ENCODE peak calls at places on chromosomes 13 and 19, in four cellular contexts. One of them, this sample, is unnamed.
A peak's percentile ranks its signal among the peaks of the same experiment; 100 is the strongest.

GRCh38 chr19:4059931-4060620 is 6.6 kb downstream of the ZBTB7A start:
- DNase-seq in K562: peak; percentile 58
- DNase-seq in HepG2: no peak
- DNase-seq in HCT116: no peak
- DNase-seq in this sample: no peak

GRCh38 chr19:10335149-10336053 is 2.1 kb upstream of the RAVER1 start:
- DNase-seq in K562: no peak
- DNase-seq in HepG2: no peak
- DNase-seq in HCT116: no peak
- DNase-seq in this sample: no peak

GRCh38 chr19:45613926-45614725 is 12.1 kb upstream of the GPR4 start:
- DNase-seq in K562: no peak
- DNase-seq in HepG2: no peak
- DNase-seq in HCT116: peak; percentile 84
- DNase-seq in this sample: no peak

GRCh38 chr13:36814465-36814864 is 4.6 kb upstream of the RFXAP start:
- DNase-seq in K562: no peak
- DNase-seq in HepG2: no peak
- DNase-seq in HCT116: no peak
- DNase-seq in this sample: no peak

GRCh38 chr19:4183967-4184717 is 1.7 kb downstream of the ANKRD24 start:
- DNase-seq in K562: no peak
- DNase-seq in HepG2: no peak
- DNase-seq in HCT116: no peak
- DNase-seq in this sample: no peak

GRCh38 chr19:10725415-10725814 is 7.5 kb downstream of the DNM2 start:
- DNase-seq in K562: no peak
- DNase-seq in HepG2: no peak
- DNase-seq in HCT116: no peak
- DNase-seq in this sample: no peak

GRCh38 chr13:95784161-95784880 is 107.4 kb downstream of the DNAJC3 start:
- DNase-seq in K562: no peak
- DNase-seq in HepG2: peak; percentile 9
- DNase-seq in HCT116: no peak
- DNase-seq in this sample: no peak

GRCh38 chr13:24528816-24529398 is 16.3 kb upstream of the PARP4 start:
- DNase-seq in K562: no peak
- DNase-seq in HepG2: no peak
- DNase-seq in HCT116: no peak
- DNase-seq in this sample: no peak

GRCh38 chr19:36638862-36639510 is 27.7 kb downstream of the ZNF461 start:
- DNase-seq in K562: no peak
- DNase-seq in HepG2: no peak
- DNase-seq in HCT116: no peak
- DNase-seq in this sample: no peak

GRCh38 chr19:19956431-19957075 is 55.8 kb downstream of the ZNF93 start:
- DNase-seq in K562: no peak
- DNase-seq in HepG2: no peak
- DNase-seq in HCT116: no peak
- DNase-seq in this sample: no peak

GRCh38 chr13:26883613-26884257 is 123.1 kb upstream of the GPR12 start:
- DNase-seq in K562: no peak
- DNase-seq in HepG2: no peak
- DNase-seq in HCT116: no peak
- DNase-seq in this sample: no peak

GRCh38 chr13:35144496-35144895 is 202.4 kb downstream of the NBEA start:
- DNase-seq in K562: no peak
- DNase-seq in HepG2: no peak
- DNase-seq in HCT116: no peak
- DNase-seq in this sample: no peak

GRCh38 chr19:45160870-45161714 is at the start of gene NKPD1:
- DNase-seq in K562: no peak
- DNase-seq in HepG2: no peak
- DNase-seq in HCT116: no peak
- DNase-seq in this sample: no peak

GRCh38 chr13:113802090-113802531 is 43.1 kb downstream of the TMEM255B start:
- DNase-seq in K562: peak; percentile 27
- DNase-seq in HepG2: peak; percentile 13
- DNase-seq in HCT116: no peak
- DNase-seq in this sample: no peak

GRCh38 chr19:27759896-27760295 is 1453.1 kb downstream of the UQCRFS1 start:
- DNase-seq in K562: no peak
- DNase-seq in HepG2: no peak
- DNase-seq in HCT116: no peak
- DNase-seq in this sample: no peak

GRCh38 chr19:45376045-45376724 is 5.8 kb upstream of the ERCC2 start:
- DNase-seq in K562: no peak
- DNase-seq in HepG2: peak; percentile 91
- DNase-seq in HCT116: peak; percentile 13
- DNase-seq in this sample: no peak

GRCh38 chr13:24220086-24220703 is 59.7 kb downstream of the SPATA13 start:
- DNase-seq in K562: peak; percentile 35
- DNase-seq in HepG2: peak; percentile 75
- DNase-seq in HCT116: peak; percentile 70
- DNase-seq in this sample: peak; percentile 50

GRCh38 chr19:39097299-39097698 is 13.1 kb downstream of the ACP7 start:
- DNase-seq in K562: no peak
- DNase-seq in HepG2: no peak
- DNase-seq in HCT116: no peak
- DNase-seq in this sample: no peak

GRCh38 chr13:66926851-66927524 is 303.1 kb downstream of the PCDH9 start:
- DNase-seq in K562: no peak
- DNase-seq in HepG2: no peak
- DNase-seq in HCT116: no peak
- DNase-seq in this sample: no peak

GRCh38 chr13:58032676-58033440 is 401.3 kb downstream of the PCDH17 start:
- DNase-seq in K562: no peak
- DNase-seq in HepG2: no peak
- DNase-seq in HCT116: no peak
- DNase-seq in this sample: no peak

GRCh38 chr13:36829753-36830152 is 10.7 kb downstream of the RFXAP start:
- DNase-seq in K562: no peak
- DNase-seq in HepG2: no peak
- DNase-seq in HCT116: no peak
- DNase-seq in this sample: no peak

GRCh38 chr19:8607386-8607785 is 3.1 kb downstream of the ADAMTS10 start:
- DNase-seq in K562: no peak
- DNase-seq in HepG2: no peak
- DNase-seq in HCT116: no peak
- DNase-seq in this sample: no peak

GRCh38 chr13:30805603-30806011 is 70.3 kb downstream of the ALOX5AP start:
- DNase-seq in K562: no peak
- DNase-seq in HepG2: peak; percentile 90
- DNase-seq in HCT116: peak; percentile 68
- DNase-seq in this sample: no peak

GRCh38 chr19:39858541-39858940 is 12.4 kb upstream of the FBL start:
- DNase-seq in K562: no peak
- DNase-seq in HepG2: peak; percentile 35
- DNase-seq in HCT116: no peak
- DNase-seq in this sample: no peak

GRCh38 chr13:105894711-105895110 is 640.8 kb downstream of the EFNB2 start:
- DNase-seq in K562: no peak
- DNase-seq in HepG2: no peak
- DNase-seq in HCT116: no peak
- DNase-seq in this sample: no peak

GRCh38 chr19:46815833-46816627 is 27.6 kb upstream of the SLC1A5 start:
- DNase-seq in K562: no peak
- DNase-seq in HepG2: peak; percentile 67
- DNase-seq in HCT116: peak; percentile 63
- DNase-seq in this sample: no peak

GRCh38 chr13:21326155-21327030 is 132.7 kb downstream of the ZDHHC20 start:
- DNase-seq in K562: no peak
- DNase-seq in HepG2: no peak
- DNase-seq in HCT116: no peak
- DNase-seq in this sample: no peak

GRCh38 chr13:113670541-113670940 is 3.5 kb downstream of the GRK1 start:
- DNase-seq in K562: no peak
- DNase-seq in HepG2: no peak
- DNase-seq in HCT116: no peak
- DNase-seq in this sample: no peak

GRCh38 chr13:91133941-91134772 is 213.3 kb upstream of the MIR17HG start:
- DNase-seq in K562: peak; percentile 93
- DNase-seq in HepG2: peak; percentile 63
- DNase-seq in HCT116: peak; percentile 45
- DNase-seq in this sample: peak; percentile 27

GRCh38 chr13:109655206-109655600 is 131.2 kb downstream of the IRS2 start:
- DNase-seq in K562: no peak
- DNase-seq in HepG2: no peak
- DNase-seq in HCT116: no peak
- DNase-seq in this sample: no peak

DNA sequence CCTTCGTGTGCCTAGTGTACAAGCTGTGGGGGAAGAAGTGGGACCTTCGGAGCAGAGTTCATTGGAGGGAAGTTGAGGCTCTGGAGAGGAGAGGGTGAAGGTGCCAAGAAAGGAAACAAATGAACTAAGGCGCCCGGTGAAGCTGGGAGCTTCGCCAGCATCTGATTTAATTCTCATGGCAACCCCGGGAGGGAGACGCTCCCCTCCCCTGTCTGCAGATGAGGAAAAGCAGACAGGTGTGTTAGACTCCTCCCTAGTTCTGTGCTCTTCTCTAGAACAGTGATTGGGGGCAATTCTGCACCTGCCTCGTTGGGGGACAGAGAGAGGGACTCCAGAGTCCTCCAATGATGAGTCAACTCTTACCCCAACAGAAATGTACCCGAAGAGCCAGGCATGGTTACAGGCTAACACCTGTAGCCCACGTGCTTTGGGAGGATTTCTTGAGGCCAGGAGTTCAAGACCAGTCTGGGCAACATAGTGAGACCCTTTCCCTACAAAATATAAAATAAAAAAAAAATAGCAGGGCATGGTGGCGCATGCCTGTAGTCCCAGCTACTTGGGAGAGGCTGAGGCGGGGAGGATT is 4.2 kb downstream of the SSC5D start:
- DNase-seq in K562: no peak
- DNase-seq in HepG2: no peak
- DNase-seq in HCT116: no peak
- DNase-seq in this sample: no peak
- TF ChIP-seq TCF7L2 in K562: no peak
- TF ChIP-seq TCF7L2 in HepG2: no peak
- TF ChIP-seq TCF7L2 in HCT116: no peak
- TF ChIP-seq TCF7L2 in this sample: no peak

DNA sequence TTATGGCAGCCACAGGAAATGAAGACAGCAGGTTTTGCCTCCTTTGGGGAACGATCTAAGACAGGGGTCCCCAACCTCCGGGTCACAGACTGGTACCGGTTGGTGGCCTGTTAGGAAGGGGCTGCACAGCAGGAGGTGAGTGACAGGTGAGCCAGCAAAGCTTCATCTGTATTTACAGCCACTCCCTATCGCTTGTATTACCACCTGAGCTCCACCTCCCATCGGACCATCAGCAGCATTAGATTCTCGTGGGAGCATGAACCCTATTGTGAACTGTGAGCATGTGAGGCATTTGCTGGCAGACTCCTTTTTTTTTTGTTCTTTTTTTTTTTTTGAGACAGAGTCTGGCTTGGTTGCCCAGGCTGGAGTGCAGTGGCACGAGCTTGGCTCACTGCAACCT is 22.2 kb downstream of the F2RL3 start:
- DNase-seq in K562: no peak
- DNase-seq in HepG2: no peak
- DNase-seq in HCT116: no peak
- DNase-seq in this sample: no peak
- TF ChIP-seq TCF7L2 in K562: no peak
- TF ChIP-seq TCF7L2 in HepG2: no peak
- TF ChIP-seq TCF7L2 in HCT116: no peak
- TF ChIP-seq TCF7L2 in this sample: no peak

GRCh38 chr19:1079566-1080111 is 12.7 kb downstream of the ARHGAP45 start:
- DNase-seq in K562: no peak
- DNase-seq in HepG2: no peak
- DNase-seq in HCT116: no peak
- DNase-seq in this sample: no peak
- TF ChIP-seq TCF7L2 in K562: no peak
- TF ChIP-seq TCF7L2 in HepG2: no peak
- TF ChIP-seq TCF7L2 in HCT116: no peak
- TF ChIP-seq TCF7L2 in this sample: no peak

GRCh38 chr13:43331676-43332075 is 308.3 kb downstream of the DNAJC15 start:
- DNase-seq in K562: no peak
- DNase-seq in HepG2: no peak
- DNase-seq in HCT116: no peak
- DNase-seq in this sample: no peak
- TF ChIP-seq TCF7L2 in K562: no peak
- TF ChIP-seq TCF7L2 in HepG2: no peak
- TF ChIP-seq TCF7L2 in HCT116: no peak
- TF ChIP-seq TCF7L2 in this sample: no peak

This sample was measured in Panc1.